ENCODE peak calls at places on chromosomes 3 and 15, in seven cellular contexts. One of them, this sample, is unnamed.

GRCh38 chr3:141331370-141332318 is 36.7 kb upstream of the ZBTB38 start:
- DNase-seq in psoas muscle: peak
- DNase-seq in keratinocyte: peak
- DNase-seq in fibroblast of mammary gland: peak
- DNase-seq in GM06990: no peak
- DNase-seq in uterus: peak
- DNase-seq in colonic mucosa: no peak
- DNase-seq in this sample: peak

GRCh38 chr3:162096874-162097273 is 600.3 kb downstream of the OTOL1 start:
- DNase-seq in psoas muscle: no peak
- DNase-seq in keratinocyte: no peak
- DNase-seq in fibroblast of mammary gland: peak
- DNase-seq in GM06990: no peak
- DNase-seq in uterus: no peak
- DNase-seq in colonic mucosa: no peak
- DNase-seq in this sample: no peak

GRCh38 chr3:129505341-129505740 is 23.1 kb upstream of the RHO start:
- DNase-seq in psoas muscle: no peak
- DNase-seq in keratinocyte: no peak
- DNase-seq in fibroblast of mammary gland: no peak
- DNase-seq in GM06990: no peak
- DNase-seq in uterus: no peak
- DNase-seq in colonic mucosa: no peak
- DNase-seq in this sample: no peak

GRCh38 chr3:25532763-25533162 is 104.7 kb downstream of the RARB start:
- DNase-seq in psoas muscle: no peak
- DNase-seq in keratinocyte: no peak
- DNase-seq in fibroblast of mammary gland: peak
- DNase-seq in GM06990: no peak
- DNase-seq in uterus: no peak
- DNase-seq in colonic mucosa: peak
- DNase-seq in this sample: peak

GRCh38 chr3:196624008-196624790 is 15.3 kb upstream of the NRROS start:
- DNase-seq in psoas muscle: no peak
- DNase-seq in keratinocyte: no peak
- DNase-seq in fibroblast of mammary gland: no peak
- DNase-seq in GM06990: no peak
- DNase-seq in uterus: no peak
- DNase-seq in colonic mucosa: no peak
- DNase-seq in this sample: no peak

GRCh38 chr3:189781384-189781783 is 150.2 kb downstream of the TP63 start:
- DNase-seq in psoas muscle: no peak
- DNase-seq in keratinocyte: no peak
- DNase-seq in fibroblast of mammary gland: no peak
- DNase-seq in GM06990: no peak
- DNase-seq in uterus: no peak
- DNase-seq in colonic mucosa: peak
- DNase-seq in this sample: no peak

GRCh38 chr3:197154-197855 is 742 bp downstream of the CHL1 start:
- DNase-seq in psoas muscle: peak
- DNase-seq in keratinocyte: no peak
- DNase-seq in fibroblast of mammary gland: no peak
- DNase-seq in GM06990: no peak
- DNase-seq in uterus: peak
- DNase-seq in colonic mucosa: peak
- DNase-seq in this sample: no peak

GRCh38 chr15:100806157-100806556 is 73.5 kb upstream of the ALDH1A3 start:
- DNase-seq in psoas muscle: no peak
- DNase-seq in keratinocyte: no peak
- DNase-seq in fibroblast of mammary gland: no peak
- DNase-seq in GM06990: no peak
- DNase-seq in uterus: no peak
- DNase-seq in colonic mucosa: no peak
- DNase-seq in this sample: no peak

GRCh38 chr15:85473455-85473854 is 93.1 kb downstream of the AKAP13 start:
- DNase-seq in psoas muscle: no peak
- DNase-seq in keratinocyte: no peak
- DNase-seq in fibroblast of mammary gland: peak
- DNase-seq in GM06990: no peak
- DNase-seq in uterus: no peak
- DNase-seq in colonic mucosa: no peak
- DNase-seq in this sample: peak

GRCh38 chr3:140062461-140062860 is 127.5 kb downstream of the CLSTN2 start:
- DNase-seq in psoas muscle: no peak
- DNase-seq in keratinocyte: no peak
- DNase-seq in fibroblast of mammary gland: no peak
- DNase-seq in GM06990: no peak
- DNase-seq in uterus: no peak
- DNase-seq in colonic mucosa: no peak
- DNase-seq in this sample: no peak

GRCh38 chr15:40722934-40723333 is 28.0 kb downstream of the RAD51 start:
- DNase-seq in psoas muscle: no peak
- DNase-seq in keratinocyte: no peak
- DNase-seq in fibroblast of mammary gland: peak
- DNase-seq in GM06990: no peak
- DNase-seq in uterus: no peak
- DNase-seq in colonic mucosa: no peak
- DNase-seq in this sample: no peak

GRCh38 chr15:33737687-33738606 is 230.3 kb upstream of the CHRM5 start:
- DNase-seq in psoas muscle: no peak
- DNase-seq in keratinocyte: no peak
- DNase-seq in fibroblast of mammary gland: peak
- DNase-seq in GM06990: no peak
- DNase-seq in uterus: no peak
- DNase-seq in colonic mucosa: peak
- DNase-seq in this sample: peak

GRCh38 chr3:128569756-128570155 is 76.8 kb upstream of the GATA2 start:
- DNase-seq in psoas muscle: no peak
- DNase-seq in keratinocyte: no peak
- DNase-seq in fibroblast of mammary gland: no peak
- DNase-seq in GM06990: no peak
- DNase-seq in uterus: no peak
- DNase-seq in colonic mucosa: no peak
- DNase-seq in this sample: no peak

GRCh38 chr3:32643354-32643753 is 41.6 kb upstream of the CNOT10 start:
- DNase-seq in psoas muscle: no peak
- DNase-seq in keratinocyte: no peak
- DNase-seq in fibroblast of mammary gland: no peak
- DNase-seq in GM06990: no peak
- DNase-seq in uterus: no peak
- DNase-seq in colonic mucosa: no peak
- DNase-seq in this sample: no peak

GRCh38 chr3:58536501-58537411 is at the start of gene ACOX2:
- DNase-seq in psoas muscle: peak
- DNase-seq in keratinocyte: no peak
- DNase-seq in fibroblast of mammary gland: peak
- DNase-seq in GM06990: no peak
- DNase-seq in uterus: peak
- DNase-seq in colonic mucosa: peak
- DNase-seq in this sample: peak

GRCh38 chr3:103056953-103057450 is 622.2 kb downstream of the ZPLD1 start:
- DNase-seq in psoas muscle: no peak
- DNase-seq in keratinocyte: no peak
- DNase-seq in fibroblast of mammary gland: no peak
- DNase-seq in GM06990: no peak
- DNase-seq in uterus: no peak
- DNase-seq in colonic mucosa: no peak
- DNase-seq in this sample: no peak

GRCh38 chr15:41856262-41856661 is 17.6 kb downstream of the PLA2G4B start:
- DNase-seq in psoas muscle: no peak
- DNase-seq in keratinocyte: no peak
- DNase-seq in fibroblast of mammary gland: no peak
- DNase-seq in GM06990: no peak
- DNase-seq in uterus: no peak
- DNase-seq in colonic mucosa: no peak
- DNase-seq in this sample: no peak

GRCh38 chr3:183448369-183449128 is 20.1 kb upstream of the MCF2L2 start:
- DNase-seq in psoas muscle: no peak
- DNase-seq in keratinocyte: no peak
- DNase-seq in fibroblast of mammary gland: no peak
- DNase-seq in GM06990: no peak
- DNase-seq in uterus: no peak
- DNase-seq in colonic mucosa: no peak
- DNase-seq in this sample: no peak

GRCh38 chr3:130772124-130772523 is 25.5 kb upstream of the PIK3R4 start:
- DNase-seq in psoas muscle: no peak
- DNase-seq in keratinocyte: no peak
- DNase-seq in fibroblast of mammary gland: no peak
- DNase-seq in GM06990: no peak
- DNase-seq in uterus: no peak
- DNase-seq in colonic mucosa: no peak
- DNase-seq in this sample: no peak

GRCh38 chr3:6468589-6468988 is 392.3 kb upstream of the GRM7 start:
- DNase-seq in psoas muscle: no peak
- DNase-seq in keratinocyte: no peak
- DNase-seq in fibroblast of mammary gland: no peak
- DNase-seq in GM06990: no peak
- DNase-seq in uterus: no peak
- DNase-seq in colonic mucosa: no peak
- DNase-seq in this sample: no peak

GRCh38 chr15:72153269-72153668 is 35.1 kb downstream of the SENP8 start:
- DNase-seq in psoas muscle: no peak
- DNase-seq in keratinocyte: no peak
- DNase-seq in fibroblast of mammary gland: no peak
- DNase-seq in GM06990: no peak
- DNase-seq in uterus: no peak
- DNase-seq in colonic mucosa: no peak
- DNase-seq in this sample: no peak

GRCh38 chr15:101022306-101022705 is 103.1 kb downstream of the LRRK1 start:
- DNase-seq in psoas muscle: no peak
- DNase-seq in keratinocyte: no peak
- DNase-seq in fibroblast of mammary gland: no peak
- DNase-seq in GM06990: no peak
- DNase-seq in uterus: no peak
- DNase-seq in colonic mucosa: peak
- DNase-seq in this sample: no peak

GRCh38 chr3:136818191-136818850 is 605 bp upstream of the SLC35G2 start:
- DNase-seq in psoas muscle: peak
- DNase-seq in keratinocyte: no peak
- DNase-seq in fibroblast of mammary gland: peak
- DNase-seq in GM06990: peak
- DNase-seq in uterus: peak
- DNase-seq in colonic mucosa: no peak
- DNase-seq in this sample: peak

GRCh38 chr15:40307421-40308165 is at the start of gene PLCB2:
- DNase-seq in psoas muscle: no peak
- DNase-seq in keratinocyte: no peak
- DNase-seq in fibroblast of mammary gland: no peak
- DNase-seq in GM06990: peak
- DNase-seq in uterus: no peak
- DNase-seq in colonic mucosa: peak
- DNase-seq in this sample: no peak

GRCh38 chr3:66441124-66441523 is 59.7 kb downstream of the LRIG1 start:
- DNase-seq in psoas muscle: no peak
- DNase-seq in keratinocyte: no peak
- DNase-seq in fibroblast of mammary gland: peak
- DNase-seq in GM06990: no peak
- DNase-seq in uterus: no peak
- DNase-seq in colonic mucosa: no peak
- DNase-seq in this sample: peak

GRCh38 chr3:21962456-21962855 is 211.4 kb upstream of the ZNF385D start:
- DNase-seq in psoas muscle: no peak
- DNase-seq in keratinocyte: no peak
- DNase-seq in fibroblast of mammary gland: peak
- DNase-seq in GM06990: no peak
- DNase-seq in uterus: no peak
- DNase-seq in colonic mucosa: no peak
- DNase-seq in this sample: peak

GRCh38 chr3:48410205-48411040 is 19.5 kb downstream of the PLXNB1 start:
- DNase-seq in psoas muscle: peak
- DNase-seq in keratinocyte: no peak
- DNase-seq in fibroblast of mammary gland: no peak
- DNase-seq in GM06990: no peak
- DNase-seq in uterus: peak
- DNase-seq in colonic mucosa: peak
- DNase-seq in this sample: no peak

GRCh38 chr3:51995346-51996156 is at the start of gene RPL29:
- DNase-seq in psoas muscle: peak
- DNase-seq in keratinocyte: peak
- DNase-seq in fibroblast of mammary gland: peak
- DNase-seq in GM06990: peak
- DNase-seq in uterus: peak
- DNase-seq in colonic mucosa: peak
- DNase-seq in this sample: peak
- TF ChIP-seq CTCF in psoas muscle: no peak
- TF ChIP-seq CTCF in keratinocyte: no peak
- TF ChIP-seq CTCF in fibroblast of mammary gland: no peak
- TF ChIP-seq CTCF in GM06990: no peak
- TF ChIP-seq CTCF in uterus: peak
- TF ChIP-seq CTCF in colonic mucosa: no peak
- TF ChIP-seq CTCF in this sample: no peak

GRCh38 chr15:89740137-89740536 is 10.9 kb downstream of the MESP1 start:
- DNase-seq in psoas muscle: no peak
- DNase-seq in keratinocyte: peak
- DNase-seq in fibroblast of mammary gland: peak
- DNase-seq in GM06990: no peak
- DNase-seq in uterus: peak
- DNase-seq in colonic mucosa: peak
- DNase-seq in this sample: peak
- H3K4me3 ChIP-seq in psoas muscle: no peak
- H3K4me3 ChIP-seq in keratinocyte: no peak
- H3K4me3 ChIP-seq in fibroblast of mammary gland: no peak
- H3K4me3 ChIP-seq in GM06990: peak
- H3K4me3 ChIP-seq in uterus: no peak
- H3K4me3 ChIP-seq in colonic mucosa: no peak
- H3K4me3 ChIP-seq in this sample: no peak

GRCh38 chr3:132721479-132722164 is 587 bp downstream of the NPHP3 start:
- DNase-seq in psoas muscle: peak
- DNase-seq in keratinocyte: no peak
- DNase-seq in fibroblast of mammary gland: peak
- DNase-seq in GM06990: peak
- DNase-seq in uterus: peak
- DNase-seq in colonic mucosa: peak
- DNase-seq in this sample: peak
- TF ChIP-seq CTCF in psoas muscle: peak
- TF ChIP-seq CTCF in keratinocyte: peak
- TF ChIP-seq CTCF in fibroblast of mammary gland: peak
- TF ChIP-seq CTCF in GM06990: no peak
- TF ChIP-seq CTCF in uterus: peak
- TF ChIP-seq CTCF in colonic mucosa: peak
- TF ChIP-seq CTCF in this sample: peak

DNA sequence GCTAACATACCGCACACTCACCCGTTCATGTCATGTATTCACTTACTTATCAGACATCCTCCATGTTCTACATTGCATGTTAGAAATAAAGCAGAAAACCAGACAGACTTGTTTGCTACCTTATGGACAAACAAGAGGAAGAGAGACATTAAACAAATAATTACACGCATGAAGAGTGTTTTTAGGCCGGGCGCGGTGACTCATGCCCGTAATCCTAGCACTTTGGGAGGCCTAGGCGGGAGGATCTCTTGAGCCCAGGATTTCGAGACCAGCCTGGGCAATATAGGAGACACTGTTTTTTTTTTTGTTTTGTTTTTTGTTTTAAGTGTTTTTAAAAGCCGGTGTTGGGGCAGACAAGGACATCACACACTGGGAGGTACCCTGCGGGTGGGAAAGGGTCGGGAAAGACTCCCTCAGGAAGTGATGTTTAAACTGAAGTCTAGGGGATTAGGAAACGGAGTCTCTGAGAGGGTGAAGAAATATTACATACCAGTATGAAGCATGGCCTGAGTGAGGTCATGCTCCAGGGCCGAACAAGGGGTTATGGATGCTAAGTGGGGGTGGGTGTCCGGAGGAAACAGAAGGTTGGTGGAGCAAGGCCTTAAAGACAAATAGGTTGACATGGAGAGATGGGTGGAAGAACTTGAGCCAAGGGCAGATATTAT is 2.1 kb upstream of the USP3 start:
- DNase-seq in psoas muscle: peak
- DNase-seq in keratinocyte: no peak
- DNase-seq in fibroblast of mammary gland: peak
- DNase-seq in GM06990: no peak
- DNase-seq in uterus: no peak
- DNase-seq in colonic mucosa: peak
- DNase-seq in this sample: peak
- H3K4me3 ChIP-seq in psoas muscle: no peak
- H3K4me3 ChIP-seq in keratinocyte: no peak
- H3K4me3 ChIP-seq in fibroblast of mammary gland: no peak
- H3K4me3 ChIP-seq in GM06990: no peak
- H3K4me3 ChIP-seq in uterus: no peak
- H3K4me3 ChIP-seq in colonic mucosa: no peak
- H3K4me3 ChIP-seq in this sample: no peak

This sample was measured in cardiac fibroblast.